ENCODE peak calls at places on chromosome 17, in four cellular contexts. R is NCI-H774; C is frontal cortex; L is stimulated activated CD4-positive, alpha-beta T cell treated with anti-CD3 and anti-CD28 coated beads, Interleukin-2, amount 100 ng/mL, for 48 hours. F is an unnamed sample.
A peak's percentile ranks its signal among the peaks of the same experiment; 100 is the strongest.

GRCh38 chr17:13492351-13493122 is 109.2 kb downstream of the HS3ST3A1 start:
- DNase-seq in R (no peak), C (no peak), L (no peak), F (no peak)

GRCh38 chr17:50182783-50183438 is 17.1 kb downstream of the SGCA start:
- DNase-seq in C (no peak), R (no peak), L (no peak), F (no peak)

GRCh38 chr17:44137891-44138709 is 3.6 kb upstream of the HROB start:
- DNase-seq in L (peak; percentile 60), R (peak; percentile 89), C (peak; percentile 84), F (peak; percentile 92)

GRCh38 chr17:79892457-79893236 is 53.4 kb upstream of the CBX4 start:
- DNase-seq in C (no peak), L (no peak), R (peak; percentile 70), F (no peak)

GRCh38 chr17:79993390-79994221 is 42.1 kb downstream of the TBC1D16 start:
- DNase-seq in L (no peak), R (peak; percentile 52), C (no peak), F (no peak)

GRCh38 chr17:65039349-65039988 is 17.1 kb downstream of the GNA13 start:
- DNase-seq in L (no peak), R (no peak), C (no peak), F (no peak)

GRCh38 chr17:75625813-75626486 is 7.3 kb upstream of the SMIM5 start:
- DNase-seq in C (peak; percentile 80), L (no peak), R (no peak), F (no peak)

GRCh38 chr17:39750131-39751015 is 12.6 kb downstream of the GRB7 start:
- DNase-seq in L (no peak), C (no peak), R (no peak), F (no peak)

GRCh38 chr17:10984163-10984562 is 146.3 kb upstream of the PIRT start:
- DNase-seq in L (no peak), C (no peak), R (no peak), F (no peak)

GRCh38 chr17:76262732-76263344 is 2.3 kb upstream of the UBALD2 start:
- DNase-seq in L (no peak), C (no peak), R (peak; percentile 79), F (no peak)

GRCh38 chr17:4101127-4101798 is 41.6 kb downstream of the ZZEF1 start:
- DNase-seq in R (no peak), L (no peak), C (peak; percentile 28), F (no peak)

GRCh38 chr17:47957591-47958490 is at the start of gene PRR15L:
- DNase-seq in L (no peak), R (peak; percentile 95), C (no peak), F (no peak)

GRCh38 chr17:70011750-70012149 is 63.3 kb upstream of the KCNJ16 start:
- DNase-seq in R (no peak), C (no peak), L (no peak), F (no peak)

GRCh38 chr17:44241104-44241503 is 21.6 kb upstream of the UBTF start:
- DNase-seq in R (no peak), C (no peak), L (no peak), F (no peak)

GRCh38 chr17:29039764-29040598 is 3.0 kb upstream of the PIPOX start:
- DNase-seq in R (no peak), L (no peak), C (no peak), F (no peak)

GRCh38 chr17:61157246-61157887 is 242.3 kb upstream of the TBX2 start:
- DNase-seq in R (peak; percentile 24), C (peak; percentile 25), L (no peak), F (no peak)

GRCh38 chr17:77025781-77026180 is 115.0 kb upstream of the SEC14L1 start:
- DNase-seq in R (no peak), L (no peak), C (no peak), F (no peak)

GRCh38 chr17:18968945-18969887 is 17.3 kb downstream of the SLC5A10 start:
- DNase-seq in R (no peak), C (no peak), L (no peak), F (no peak)

GRCh38 chr17:8946476-8946875 is 19.0 kb downstream of the PIK3R5 start:
- DNase-seq in R (no peak), C (no peak), L (no peak), F (no peak)

GRCh38 chr17:8056232-8056975 is 17.5 kb downstream of the ALOX15B start:
- DNase-seq in C (no peak), L (no peak), R (peak; percentile 28), F (no peak)

GRCh38 chr17:68512967-68513474 is 791 bp downstream of the PRKAR1A start:
- DNase-seq in R (no peak), L (no peak), C (no peak), F (peak; percentile 67)

GRCh38 chr17:49557204-49558024 is 18.3 kb upstream of the NXPH3 start:
- DNase-seq in L (no peak), R (peak; percentile 61), C (peak; percentile 45), F (no peak)

GRCh38 chr17:68356520-68356919 is 65.2 kb downstream of the ARSG start:
- DNase-seq in L (peak; percentile 50), R (no peak), C (no peak), F (no peak)